ENCODE peak calls at places on chromosomes 7 and 10, in nine cellular contexts. R is Calu3; F is RWPE1; X is GM20000; Y is BJ; A is CD8-positive, alpha-beta T cell; I is cardiac fibroblast; Q is fibroblast of lung; L is sigmoid colon. J is an unnamed sample.

GRCh38 chr10:131022981-131023380 is 288.5 kb downstream of the TCERG1L start:
- DNase-seq in R (no peak), F (no peak), X (no peak), Y (no peak), A (no peak), I (no peak), Q (no peak), L (no peak), J (peak)

GRCh38 chr10:51910189-51910588 is 210.8 kb upstream of the CSTF2T start:
- DNase-seq in R (no peak), F (no peak), X (no peak), Y (no peak), A (no peak), I (no peak), Q (no peak), L (no peak), J (no peak)

GRCh38 chr10:131573256-131574215 is 262.0 kb upstream of the TCERG1L start:
- DNase-seq in R (no peak), F (no peak), X (no peak), Y (no peak), A (no peak), I (no peak), Q (no peak), L (no peak), J (no peak)

GRCh38 chr7:85851571-85852193 is 664.8 kb upstream of the SEMA3D start:
- DNase-seq in R (no peak), F (peak), X (no peak), Y (peak), A (no peak), I (peak), Q (peak), L (no peak), J (no peak)

GRCh38 chr7:79528421-79528820 is 75.0 kb upstream of the MAGI2 start:
- DNase-seq in R (peak), F (peak), X (no peak), Y (no peak), A (no peak), I (no peak), Q (peak), L (no peak), J (no peak)

GRCh38 chr10:101565370-101565900 is 22.6 kb downstream of the POLL start:
- DNase-seq in R (no peak), F (no peak), X (no peak), Y (no peak), A (peak), I (no peak), Q (no peak), L (peak), J (no peak)

GRCh38 chr7:138948403-138948802 is 32.8 kb downstream of the KIAA1549 start:
- DNase-seq in R (no peak), F (no peak), X (no peak), Y (no peak), A (no peak), I (no peak), Q (no peak), L (no peak), J (no peak)

GRCh38 chr7:139682136-139683013 is 95.4 kb downstream of the HIPK2 start:
- DNase-seq in R (no peak), F (no peak), X (no peak), Y (no peak), A (no peak), I (peak), Q (peak), L (no peak), J (no peak)

GRCh38 chr7:131071786-131072504 is 255.7 kb upstream of the MKLN1 start:
- DNase-seq in R (peak), F (no peak), X (no peak), Y (no peak), A (no peak), I (peak), Q (peak), L (no peak), J (no peak)

GRCh38 chr10:108591417-108591816 is 1331.9 kb downstream of the XPNPEP1 start:
- DNase-seq in R (no peak), F (no peak), X (no peak), Y (no peak), A (no peak), I (no peak), Q (peak), L (no peak), J (no peak)

GRCh38 chr7:51067757-51068156 is 248.9 kb downstream of the COBL start:
- DNase-seq in R (peak), F (peak), X (peak), Y (peak), A (peak), I (peak), Q (peak), L (peak), J (no peak)

GRCh38 chr10:70915206-70915605 is 26.8 kb upstream of the PCBD1 start:
- DNase-seq in R (no peak), F (no peak), X (no peak), Y (no peak), A (no peak), I (no peak), Q (no peak), L (no peak), J (peak)

GRCh38 chr10:75247797-75248196 is 12.0 kb upstream of the COMTD1 start:
- DNase-seq in R (no peak), F (no peak), X (no peak), Y (no peak), A (no peak), I (no peak), Q (no peak), L (no peak), J (no peak)

GRCh38 chr10:29243750-29244149 is 45.1 kb upstream of the LYZL1 start:
- DNase-seq in R (peak), F (no peak), X (no peak), Y (no peak), A (no peak), I (no peak), Q (no peak), L (no peak), J (no peak)

GRCh38 chr7:157693071-157693520 is 356.3 kb downstream of the DNAJB6 start:
- DNase-seq in R (no peak), F (no peak), X (no peak), Y (no peak), A (no peak), I (no peak), Q (no peak), L (peak), J (peak)

GRCh38 chr7:70436815-70437350 is 695.1 kb upstream of the GALNT17 start:
- DNase-seq in R (no peak), F (no peak), X (no peak), Y (no peak), A (no peak), I (no peak), Q (no peak), L (no peak), J (no peak)

GRCh38 chr7:51430480-51431086 is 114.0 kb upstream of the COBL start:
- DNase-seq in R (peak), F (peak), X (peak), Y (no peak), A (peak), I (peak), Q (peak), L (no peak), J (no peak)

GRCh38 chr7:26675143-26675887 is 189.1 kb downstream of the SKAP2 start:
- DNase-seq in R (no peak), F (peak), X (no peak), Y (no peak), A (no peak), I (no peak), Q (peak), L (no peak), J (no peak)

GRCh38 chr7:33108931-33109757 is at the start of gene RP9:
- DNase-seq in R (peak), F (peak), X (peak), Y (no peak), A (peak), I (peak), Q (peak), L (peak), J (no peak)

GRCh38 chr10:63236113-63236935 is 103.2 kb downstream of the NRBF2 start:
- DNase-seq in R (peak), F (peak), X (peak), Y (peak), A (no peak), I (peak), Q (peak), L (no peak), J (no peak)

GRCh38 chr7:34157137-34157536 is 251.8 kb downstream of the BMPER start:
- DNase-seq in R (no peak), F (no peak), X (no peak), Y (no peak), A (no peak), I (no peak), Q (no peak), L (no peak), J (no peak)

GRCh38 chr7:156609010-156609877 is 31.3 kb upstream of the RNF32 start:
- DNase-seq in R (no peak), F (no peak), X (no peak), Y (no peak), A (no peak), I (peak), Q (no peak), L (no peak), J (no peak)

GRCh38 chr7:129136887-129137647 is 7.4 kb upstream of the TSPAN33 start:
- DNase-seq in R (no peak), F (no peak), X (peak), Y (no peak), A (no peak), I (no peak), Q (no peak), L (no peak), J (no peak)

GRCh38 chr7:33874943-33875342 is 30.4 kb upstream of the BMPER start:
- DNase-seq in R (no peak), F (no peak), X (no peak), Y (no peak), A (no peak), I (peak), Q (peak), L (no peak), J (no peak)

GRCh38 chr7:29375641-29376562 is 181.3 kb downstream of the CHN2 start:
- DNase-seq in R (peak), F (peak), X (no peak), Y (no peak), A (no peak), I (no peak), Q (no peak), L (no peak), J (no peak)

GRCh38 chr10:86086418-86086817 is 280.2 kb downstream of the GRID1 start:
- DNase-seq in R (no peak), F (no peak), X (no peak), Y (no peak), A (no peak), I (no peak), Q (no peak), L (no peak), J (no peak)

GRCh38 chr7:105654994-105655900 is 74.0 kb upstream of the EFCAB10 start:
- DNase-seq in R (no peak), F (no peak), X (no peak), Y (no peak), A (no peak), I (peak), Q (peak), L (peak), J (no peak)

GRCh38 chr7:41943098-41943577 is 240.2 kb upstream of the INHBA start:
- DNase-seq in R (peak), F (peak), X (peak), Y (no peak), A (peak), I (peak), Q (peak), L (peak), J (no peak)

GRCh38 chr10:112213098-112213823 is 29.7 kb upstream of the GPAM start:
- DNase-seq in R (no peak), F (no peak), X (no peak), Y (no peak), A (no peak), I (no peak), Q (no peak), L (no peak), J (no peak)

GRCh38 chr7:90461216-90461615 is 8.2 kb upstream of the PTTG1IP2 start:
- DNase-seq in R (no peak), F (no peak), X (no peak), Y (no peak), A (no peak), I (peak), Q (no peak), L (no peak), J (no peak)

DNA sequence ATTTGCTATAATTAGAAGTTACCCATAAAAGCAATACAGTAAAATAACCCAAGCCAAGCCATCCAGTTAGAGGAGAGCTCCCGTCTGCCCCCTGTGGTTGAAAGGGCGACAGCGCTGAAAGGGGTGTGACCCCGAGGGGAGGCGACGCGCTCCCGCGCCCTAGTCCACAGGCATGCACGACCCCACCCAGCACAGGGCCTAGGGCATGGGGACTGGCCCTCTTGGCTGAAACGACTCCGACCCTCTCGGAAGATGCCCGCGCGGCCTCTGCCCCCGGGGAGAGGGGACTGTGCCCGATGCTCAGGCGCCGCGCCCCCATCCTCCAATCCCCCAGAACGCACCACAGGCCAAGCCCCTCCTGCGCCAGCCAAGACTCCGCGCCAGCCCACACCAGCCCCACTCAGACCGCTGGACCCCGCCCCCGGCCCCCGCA is 64.0 kb downstream of the CSGALNACT2 start:
- DNase-seq in R (peak), F (no peak), X (peak), Y (no peak), A (peak), I (no peak), Q (no peak), L (peak), J (peak)
- TF ChIP-seq CTCF in R (peak), F (peak), X (peak), Y (peak), A (peak), I (peak), Q (peak), L (peak), J (peak)

DNA sequence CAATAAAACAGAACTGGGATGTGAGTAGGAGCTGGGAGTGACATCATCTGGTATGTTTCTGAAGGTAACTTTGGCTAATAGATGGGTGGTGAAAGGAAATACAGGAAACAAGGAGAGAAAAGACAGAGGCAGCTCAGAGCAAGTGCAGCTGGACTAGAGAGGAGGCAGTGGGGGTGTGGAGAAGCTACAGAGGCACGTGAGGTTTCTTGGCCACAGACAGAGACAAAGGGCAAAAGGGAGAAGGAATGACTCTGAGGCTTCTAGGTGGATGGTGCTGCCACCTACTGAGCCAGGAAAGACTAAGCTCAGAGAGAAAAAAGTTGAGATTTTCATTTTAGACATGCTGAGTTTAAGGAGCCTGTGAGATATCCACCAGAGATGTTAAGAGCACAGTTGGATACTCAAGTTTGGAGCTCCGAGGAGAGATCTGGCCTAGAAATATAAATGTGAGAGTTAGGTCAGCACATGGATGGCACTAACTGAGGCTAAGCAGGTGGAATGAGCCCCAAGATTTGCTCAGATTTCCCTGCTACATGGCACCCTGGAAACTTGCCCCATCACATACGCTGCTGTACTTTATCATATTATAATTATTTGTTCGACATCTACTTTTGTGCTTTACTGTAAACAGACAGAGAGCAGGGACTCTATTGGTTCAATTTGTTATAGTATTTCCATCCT is 293.0 kb upstream of the IMMP2L start:
- DNase-seq in R (peak), F (peak), X (peak), Y (no peak), A (no peak), I (peak), Q (peak), L (no peak), J (no peak)
- TF ChIP-seq CTCF in R (peak), F (peak), X (peak), Y (peak), A (no peak), I (peak), Q (peak), L (no peak), J (peak)

GRCh38 chr7:45153238-45153637 is 4.4 kb upstream of the RAMP3 start:
- DNase-seq in R (no peak), F (no peak), X (no peak), Y (no peak), A (no peak), I (no peak), Q (no peak), L (peak), J (peak)
- TF ChIP-seq CTCF in R (no peak), F (no peak), X (no peak), Y (no peak), A (no peak), I (no peak), Q (no peak), L (no peak), J (no peak)

GRCh38 chr10:124491105-124491504 is 29.5 kb downstream of the LHPP start:
- DNase-seq in R (no peak), F (no peak), X (no peak), Y (no peak), A (no peak), I (no peak), Q (no peak), L (no peak), J (no peak)
- TF ChIP-seq CTCF in R (no peak), F (no peak), X (no peak), Y (no peak), A (no peak), I (no peak), Q (no peak), L (no peak), J (no peak)

GRCh38 chr10:61589547-61590243 is 73.0 kb upstream of the CABCOCO1 start:
- DNase-seq in R (no peak), F (no peak), X (peak), Y (no peak), A (no peak), I (no peak), Q (no peak), L (no peak), J (no peak)

GRCh38 chr10:61586829-61587228 is 75.9 kb upstream of the CABCOCO1 start:
- DNase-seq in R (no peak), F (no peak), X (no peak), Y (no peak), A (no peak), I (no peak), Q (no peak), L (no peak), J (no peak)

GRCh38 chr10:61594430-61594829 is 68.3 kb upstream of the CABCOCO1 start:
- DNase-seq in R (no peak), F (no peak), X (no peak), Y (no peak), A (no peak), I (no peak), Q (no peak), L (no peak), J (no peak)

GRCh38 chr10:61588770-61589211 is 73.9 kb upstream of the CABCOCO1 start:
- DNase-seq in R (no peak), F (no peak), X (no peak), Y (no peak), A (no peak), I (no peak), Q (peak), L (no peak), J (no peak)

GRCh38 chr10:61592581-61592980 is 70.1 kb upstream of the CABCOCO1 start:
- DNase-seq in R (peak), F (no peak), X (no peak), Y (no peak), A (no peak), I (peak), Q (no peak), L (no peak), J (no peak)
- TF ChIP-seq CTCF in R (no peak), F (no peak), X (no peak), Y (peak), A (no peak), I (peak), Q (peak), L (no peak), J (peak)

GRCh38 chr7:120797026-120797645 is 60.8 kb downstream of the TSPAN12 start:
- DNase-seq in R (no peak), F (no peak), X (no peak), Y (no peak), A (no peak), I (no peak), Q (no peak), L (no peak), J (no peak)

GRCh38 chr7:120794100-120794729 is 63.7 kb downstream of the TSPAN12 start:
- DNase-seq in R (no peak), F (peak), X (no peak), Y (no peak), A (no peak), I (peak), Q (peak), L (no peak), J (no peak)

GRCh38 chr7:120792861-120793130 is 65.1 kb downstream of the TSPAN12 start:
- DNase-seq in R (no peak), F (no peak), X (no peak), Y (no peak), A (no peak), I (no peak), Q (no peak), L (no peak), J (no peak)

GRCh38 chr7:120793213-120793936 is 64.6 kb downstream of the TSPAN12 start:
- DNase-seq in R (no peak), F (no peak), X (no peak), Y (no peak), A (no peak), I (no peak), Q (no peak), L (no peak), J (no peak)

DNA sequence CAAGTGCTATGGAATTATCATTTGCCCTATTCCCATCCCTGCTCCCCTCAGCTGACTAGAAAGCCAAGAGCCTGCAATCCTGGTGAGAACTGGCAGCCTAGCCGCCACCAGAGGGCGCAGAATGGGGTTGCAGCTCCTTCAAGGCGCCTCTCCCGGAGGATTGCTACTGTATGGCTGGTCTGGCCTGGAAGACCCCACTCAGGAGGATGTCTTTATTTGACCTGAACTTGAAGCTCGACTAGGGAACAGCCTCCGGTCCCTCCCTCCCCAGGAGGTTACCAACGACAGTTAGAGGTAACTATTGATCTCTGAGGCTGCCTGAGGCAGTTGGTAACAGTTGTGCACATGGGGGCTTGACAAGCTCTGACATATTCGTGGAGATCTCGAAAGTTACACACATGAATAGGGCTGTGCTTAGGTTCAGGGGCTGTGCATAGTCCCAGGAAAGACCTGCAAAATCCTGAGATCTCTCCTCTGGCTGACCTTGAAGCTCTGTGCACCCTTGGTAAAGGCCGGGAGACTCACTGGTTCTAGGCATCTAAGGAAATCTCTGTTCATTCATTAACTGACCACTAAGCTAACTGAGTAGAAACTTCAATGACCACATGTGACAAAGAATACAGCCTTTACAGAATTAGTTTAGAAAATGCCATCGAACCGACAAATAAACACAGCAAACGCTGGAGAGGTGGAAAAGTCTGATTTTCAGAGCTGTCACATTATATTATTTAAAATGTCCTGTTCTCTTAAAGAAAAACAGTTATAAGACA is 65.7 kb downstream of the TSPAN12 start:
- DNase-seq in R (peak), F (peak), X (peak), Y (no peak), A (peak), I (peak), Q (peak), L (peak), J (no peak)
- TF ChIP-seq CTCF in R (peak), F (peak), X (peak), Y (peak), A (peak), I (peak), Q (peak), L (peak), J (peak)

J was measured in chondrocyte.